ENCODE peak calls at places on chromosome 1, in five cellular contexts. One of them, this sample, is unnamed.

GRCh38 chr1:116496380-116496779 is 74.4 kb downstream of the CD58 start:
- DNase-seq in NCI-H1092 treated with DMSO at 0.1 percent for 48 hours: no peak
- DNase-seq in stimulated activated CD8-positive, alpha-beta memory T cell treated with anti-CD3 and anti-CD28 coated beads, Interleukin-2, amount 100 ng/mL, for 48 hours: no peak
- DNase-seq in CD8-positive, alpha-beta memory T cell: no peak
- DNase-seq in Panc1: no peak
- DNase-seq in this sample: no peak

GRCh38 chr1:8396083-8396911 is 78.4 kb downstream of the SLC45A1 start:
- DNase-seq in stimulated activated CD8-positive, alpha-beta memory T cell treated with anti-CD3 and anti-CD28 coated beads, Interleukin-2, amount 100 ng/mL, for 48 hours: no peak
- DNase-seq in Panc1: no peak
- DNase-seq in CD8-positive, alpha-beta memory T cell: no peak
- DNase-seq in NCI-H1092 treated with DMSO at 0.1 percent for 48 hours: no peak
- DNase-seq in this sample: no peak

GRCh38 chr1:161185282-161185682 is 8.0 kb upstream of the B4GALT3 start:
- DNase-seq in Panc1: no peak
- DNase-seq in stimulated activated CD8-positive, alpha-beta memory T cell treated with anti-CD3 and anti-CD28 coated beads, Interleukin-2, amount 100 ng/mL, for 48 hours: no peak
- DNase-seq in NCI-H1092 treated with DMSO at 0.1 percent for 48 hours: peak
- DNase-seq in CD8-positive, alpha-beta memory T cell: peak
- DNase-seq in this sample: peak

GRCh38 chr1:88549536-88549935 is 134.5 kb upstream of the PKN2 start:
- DNase-seq in stimulated activated CD8-positive, alpha-beta memory T cell treated with anti-CD3 and anti-CD28 coated beads, Interleukin-2, amount 100 ng/mL, for 48 hours: no peak
- DNase-seq in Panc1: no peak
- DNase-seq in NCI-H1092 treated with DMSO at 0.1 percent for 48 hours: no peak
- DNase-seq in CD8-positive, alpha-beta memory T cell: no peak
- DNase-seq in this sample: no peak

GRCh38 chr1:63269571-63269970 is 52.8 kb upstream of the FOXD3 start:
- DNase-seq in CD8-positive, alpha-beta memory T cell: no peak
- DNase-seq in NCI-H1092 treated with DMSO at 0.1 percent for 48 hours: no peak
- DNase-seq in Panc1: no peak
- DNase-seq in stimulated activated CD8-positive, alpha-beta memory T cell treated with anti-CD3 and anti-CD28 coated beads, Interleukin-2, amount 100 ng/mL, for 48 hours: no peak
- DNase-seq in this sample: peak

GRCh38 chr1:72186733-72187307 is 95.5 kb downstream of the NEGR1 start:
- DNase-seq in stimulated activated CD8-positive, alpha-beta memory T cell treated with anti-CD3 and anti-CD28 coated beads, Interleukin-2, amount 100 ng/mL, for 48 hours: no peak
- DNase-seq in NCI-H1092 treated with DMSO at 0.1 percent for 48 hours: peak
- DNase-seq in Panc1: peak
- DNase-seq in CD8-positive, alpha-beta memory T cell: no peak
- DNase-seq in this sample: no peak

GRCh38 chr1:70779571-70779970 is 268.0 kb downstream of the PTGER3 start:
- DNase-seq in NCI-H1092 treated with DMSO at 0.1 percent for 48 hours: no peak
- DNase-seq in stimulated activated CD8-positive, alpha-beta memory T cell treated with anti-CD3 and anti-CD28 coated beads, Interleukin-2, amount 100 ng/mL, for 48 hours: no peak
- DNase-seq in CD8-positive, alpha-beta memory T cell: no peak
- DNase-seq in Panc1: no peak
- DNase-seq in this sample: no peak

GRCh38 chr1:247111259-247111635 is 7.1 kb upstream of the ZNF669 start:
- DNase-seq in NCI-H1092 treated with DMSO at 0.1 percent for 48 hours: no peak
- DNase-seq in CD8-positive, alpha-beta memory T cell: no peak
- DNase-seq in stimulated activated CD8-positive, alpha-beta memory T cell treated with anti-CD3 and anti-CD28 coated beads, Interleukin-2, amount 100 ng/mL, for 48 hours: no peak
- DNase-seq in Panc1: no peak
- DNase-seq in this sample: no peak

GRCh38 chr1:172654535-172654934 is 4.4 kb upstream of the FASLG start:
- DNase-seq in CD8-positive, alpha-beta memory T cell: no peak
- DNase-seq in Panc1: peak
- DNase-seq in stimulated activated CD8-positive, alpha-beta memory T cell treated with anti-CD3 and anti-CD28 coated beads, Interleukin-2, amount 100 ng/mL, for 48 hours: no peak
- DNase-seq in NCI-H1092 treated with DMSO at 0.1 percent for 48 hours: no peak
- DNase-seq in this sample: no peak

GRCh38 chr1:22018583-22019559 is 17.4 kb downstream of the CELA3A start:
- DNase-seq in Panc1: peak
- DNase-seq in CD8-positive, alpha-beta memory T cell: peak
- DNase-seq in stimulated activated CD8-positive, alpha-beta memory T cell treated with anti-CD3 and anti-CD28 coated beads, Interleukin-2, amount 100 ng/mL, for 48 hours: no peak
- DNase-seq in NCI-H1092 treated with DMSO at 0.1 percent for 48 hours: peak
- DNase-seq in this sample: no peak